ENCODE peak calls at places on chromosomes 3 and 15, in six cellular contexts. E is esophagus squamous epithelium; N is PC-3; M is ureter; U is NB4; B is activated CD4-positive, CD25-positive, alpha-beta regulatory T cell treated with anti-CD3 and anti-CD28 coated beads, Interleukin-2, amount 50 U/mL, for 72 hours. J is an unnamed sample.

GRCh38 chr3:125212509-125213372 is at the start of gene SLC12A8:
- DNase-seq in M (no peak), U (no peak), N (peak; percentile 7), B (no peak), E (no peak), J (no peak)

GRCh38 chr3:47310391-47310790 is 27.6 kb downstream of the KLHL18 start:
- DNase-seq in N (no peak), U (no peak), E (no peak), B (no peak), M (no peak), J (no peak)

GRCh38 chr15:65208656-65209055 is 2.6 kb downstream of the CILP start:
- DNase-seq in M (no peak), E (no peak), B (no peak), N (no peak), U (no peak), J (no peak)

GRCh38 chr15:74453925-74454763 is 6.8 kb downstream of the UBL7 start:
- DNase-seq in B (no peak), M (no peak), N (no peak), U (no peak), E (no peak), J (no peak)

GRCh38 chr3:36763850-36764703 is at the start of gene DCLK3:
- DNase-seq in U (no peak), N (no peak), M (no peak), B (no peak), E (no peak), J (no peak)

GRCh38 chr3:33331414-33331813 is 54.2 kb downstream of the FBXL2 start:
- DNase-seq in E (no peak), N (no peak), M (no peak), U (no peak), B (no peak), J (no peak)

GRCh38 chr3:27345959-27346865 is 23.0 kb downstream of the NEK10 start:
- DNase-seq in U (no peak), E (no peak), N (peak; percentile 75), M (no peak), B (no peak), J (no peak)

GRCh38 chr3:61853912-61854311 is 292.5 kb downstream of the PTPRG start:
- DNase-seq in N (no peak), E (no peak), M (no peak), B (no peak), U (no peak), J (no peak)

GRCh38 chr3:172476339-172476738 is 28.1 kb upstream of the GHSR start:
- DNase-seq in N (no peak), U (peak; percentile 48), M (no peak), B (no peak), E (no peak), J (no peak)